ENCODE peak calls at places on chromosomes 4 and X, in seven cellular contexts. One of them, this sample, is unnamed.

GRCh38 chr4:95510145-95510544 is 38.6 kb downstream of the UNC5C start:
- DNase-seq in hepatocyte: peak; percentile 45
- DNase-seq in left ventricle myocardium inferior: no peak
- DNase-seq in BE2C: peak; percentile 21
- DNase-seq in heart left ventricle: no peak
- DNase-seq in colonic mucosa: no peak
- DNase-seq in RWPE1: peak; percentile 10
- DNase-seq in this sample: no peak

GRCh38 chrX:121641560-121641959 is 594.1 kb downstream of the GLUD2 start:
- DNase-seq in hepatocyte: no peak
- DNase-seq in left ventricle myocardium inferior: no peak
- DNase-seq in RWPE1: peak; percentile 12
- DNase-seq in colonic mucosa: no peak
- DNase-seq in BE2C: no peak
- DNase-seq in heart left ventricle: no peak
- DNase-seq in this sample: no peak

GRCh38 chr4:139509727-139510410 is 46.1 kb downstream of the SETD7 start:
- DNase-seq in RWPE1: peak; percentile 15
- DNase-seq in hepatocyte: peak; percentile 46
- DNase-seq in left ventricle myocardium inferior: no peak
- DNase-seq in colonic mucosa: no peak
- DNase-seq in heart left ventricle: peak; percentile 40
- DNase-seq in BE2C: no peak
- DNase-seq in this sample: no peak

GRCh38 chrX:22365460-22365859 is 92.7 kb downstream of the CBLL2 start:
- DNase-seq in hepatocyte: no peak
- DNase-seq in BE2C: no peak
- DNase-seq in left ventricle myocardium inferior: no peak
- DNase-seq in RWPE1: peak; percentile 81
- DNase-seq in heart left ventricle: no peak
- DNase-seq in colonic mucosa: no peak
- DNase-seq in this sample: no peak

GRCh38 chr4:6271701-6272465 is 2.2 kb downstream of the WFS1 start:
- DNase-seq in colonic mucosa: no peak
- DNase-seq in RWPE1: no peak
- DNase-seq in hepatocyte: no peak
- DNase-seq in left ventricle myocardium inferior: peak; percentile 71
- DNase-seq in BE2C: no peak
- DNase-seq in heart left ventricle: peak; percentile 72
- DNase-seq in this sample: no peak

GRCh38 chrX:125132274-125132673 is 187.4 kb upstream of the TEX13C start:
- DNase-seq in colonic mucosa: no peak
- DNase-seq in left ventricle myocardium inferior: no peak
- DNase-seq in hepatocyte: peak; percentile 11
- DNase-seq in RWPE1: no peak
- DNase-seq in heart left ventricle: no peak
- DNase-seq in BE2C: no peak
- DNase-seq in this sample: no peak

GRCh38 chr4:184437988-184438774 is 36.2 kb downstream of the IRF2 start:
- DNase-seq in hepatocyte: no peak
- DNase-seq in heart left ventricle: no peak
- DNase-seq in RWPE1: no peak
- DNase-seq in left ventricle myocardium inferior: no peak
- DNase-seq in BE2C: no peak
- DNase-seq in colonic mucosa: no peak
- DNase-seq in this sample: no peak

GRCh38 chr4:98505991-98506390 is 152.4 kb downstream of the TSPAN5 start:
- DNase-seq in left ventricle myocardium inferior: no peak
- DNase-seq in RWPE1: no peak
- DNase-seq in hepatocyte: no peak
- DNase-seq in BE2C: no peak
- DNase-seq in colonic mucosa: no peak
- DNase-seq in heart left ventricle: no peak
- DNase-seq in this sample: no peak

GRCh38 chr4:76011700-76012387 is 4.5 kb upstream of the CXCL9 start:
- DNase-seq in left ventricle myocardium inferior: no peak
- DNase-seq in colonic mucosa: no peak
- DNase-seq in BE2C: no peak
- DNase-seq in hepatocyte: peak; percentile 49
- DNase-seq in heart left ventricle: peak; percentile 36
- DNase-seq in RWPE1: peak; percentile 34
- DNase-seq in this sample: no peak

GRCh38 chrX:57121162-57121741 is at the start of gene SPIN2B:
- DNase-seq in left ventricle myocardium inferior: peak; percentile 78
- DNase-seq in RWPE1: peak; percentile 55
- DNase-seq in BE2C: peak; percentile 89
- DNase-seq in heart left ventricle: peak; percentile 87
- DNase-seq in hepatocyte: peak; percentile 86
- DNase-seq in colonic mucosa: peak; percentile 79
- DNase-seq in this sample: peak; percentile 59

GRCh38 chrX:123084797-123085196 is 99.3 kb upstream of the GRIA3 start:
- DNase-seq in BE2C: no peak
- DNase-seq in colonic mucosa: no peak
- DNase-seq in heart left ventricle: no peak
- DNase-seq in RWPE1: no peak
- DNase-seq in hepatocyte: no peak
- DNase-seq in left ventricle myocardium inferior: no peak
- DNase-seq in this sample: no peak

GRCh38 chr4:12296366-12296765 is 867.7 kb upstream of the HS3ST1 start:
- DNase-seq in RWPE1: no peak
- DNase-seq in left ventricle myocardium inferior: no peak
- DNase-seq in heart left ventricle: no peak
- DNase-seq in hepatocyte: no peak
- DNase-seq in BE2C: no peak
- DNase-seq in colonic mucosa: no peak
- DNase-seq in this sample: no peak

GRCh38 chr4:186743261-186743660 is 19.6 kb upstream of the FAT1 start:
- DNase-seq in colonic mucosa: no peak
- DNase-seq in hepatocyte: no peak
- DNase-seq in heart left ventricle: no peak
- DNase-seq in left ventricle myocardium inferior: no peak
- DNase-seq in BE2C: no peak
- DNase-seq in RWPE1: no peak
- DNase-seq in this sample: no peak

GRCh38 chrX:11137543-11138139 is 26.5 kb downstream of the HCCS start:
- DNase-seq in heart left ventricle: no peak
- DNase-seq in left ventricle myocardium inferior: no peak
- DNase-seq in colonic mucosa: no peak
- DNase-seq in hepatocyte: peak; percentile 63
- DNase-seq in BE2C: no peak
- DNase-seq in RWPE1: no peak
- DNase-seq in this sample: no peak

GRCh38 chrX:132227383-132228112 is 8.3 kb upstream of the RAP2C start:
- DNase-seq in colonic mucosa: no peak
- DNase-seq in hepatocyte: no peak
- DNase-seq in left ventricle myocardium inferior: no peak
- DNase-seq in RWPE1: no peak
- DNase-seq in heart left ventricle: no peak
- DNase-seq in BE2C: no peak
- DNase-seq in this sample: no peak

GRCh38 chrX:22135171-22135711 is 103.1 kb downstream of the PHEX start:
- DNase-seq in hepatocyte: no peak
- DNase-seq in colonic mucosa: no peak
- DNase-seq in RWPE1: peak; percentile 26
- DNase-seq in heart left ventricle: no peak
- DNase-seq in left ventricle myocardium inferior: no peak
- DNase-seq in BE2C: peak; percentile 15
- DNase-seq in this sample: peak; percentile 8

GRCh38 chr4:117134386-117134785 is 49.0 kb upstream of the TRAM1L1 start:
- DNase-seq in heart left ventricle: no peak
- DNase-seq in left ventricle myocardium inferior: no peak
- DNase-seq in hepatocyte: peak; percentile 77
- DNase-seq in BE2C: peak; percentile 42
- DNase-seq in colonic mucosa: no peak
- DNase-seq in RWPE1: peak; percentile 15
- DNase-seq in this sample: no peak

GRCh38 chr4:653080-653821 is 20.8 kb downstream of the ATP5ME start:
- DNase-seq in BE2C: no peak
- DNase-seq in RWPE1: no peak
- DNase-seq in colonic mucosa: no peak
- DNase-seq in hepatocyte: no peak
- DNase-seq in left ventricle myocardium inferior: no peak
- DNase-seq in heart left ventricle: peak; percentile 24
- DNase-seq in this sample: no peak

GRCh38 chr4:654871-655734 is 19.0 kb downstream of the ATP5ME start:
- DNase-seq in RWPE1: no peak
- DNase-seq in left ventricle myocardium inferior: no peak
- DNase-seq in heart left ventricle: peak; percentile 18
- DNase-seq in hepatocyte: no peak
- DNase-seq in BE2C: no peak
- DNase-seq in colonic mucosa: no peak
- DNase-seq in this sample: no peak

GRCh38 chr4:655735-656151 is 18.3 kb downstream of the ATP5ME start:
- DNase-seq in hepatocyte: no peak
- DNase-seq in heart left ventricle: peak; percentile 13
- DNase-seq in left ventricle myocardium inferior: no peak
- DNase-seq in RWPE1: no peak
- DNase-seq in colonic mucosa: no peak
- DNase-seq in BE2C: no peak
- DNase-seq in this sample: no peak

GRCh38 chr4:653831-654525 is 20.1 kb downstream of the ATP5ME start:
- DNase-seq in colonic mucosa: no peak
- DNase-seq in BE2C: no peak
- DNase-seq in heart left ventricle: peak; percentile 21
- DNase-seq in hepatocyte: no peak
- DNase-seq in left ventricle myocardium inferior: no peak
- DNase-seq in RWPE1: no peak
- DNase-seq in this sample: no peak

GRCh38 chr4:654526-654845 is 19.6 kb downstream of the ATP5ME start:
- DNase-seq in left ventricle myocardium inferior: no peak
- DNase-seq in RWPE1: no peak
- DNase-seq in hepatocyte: no peak
- DNase-seq in colonic mucosa: no peak
- DNase-seq in heart left ventricle: peak; percentile 15
- DNase-seq in BE2C: no peak
- DNase-seq in this sample: no peak
- TF ChIP-seq CTCF in left ventricle myocardium inferior: no peak
- TF ChIP-seq CTCF in RWPE1: no peak
- TF ChIP-seq CTCF in hepatocyte: no peak
- TF ChIP-seq CTCF in colonic mucosa: no peak
- TF ChIP-seq CTCF in heart left ventricle: no peak
- TF ChIP-seq CTCF in BE2C: no peak
- TF ChIP-seq CTCF in this sample: no peak

DNA sequence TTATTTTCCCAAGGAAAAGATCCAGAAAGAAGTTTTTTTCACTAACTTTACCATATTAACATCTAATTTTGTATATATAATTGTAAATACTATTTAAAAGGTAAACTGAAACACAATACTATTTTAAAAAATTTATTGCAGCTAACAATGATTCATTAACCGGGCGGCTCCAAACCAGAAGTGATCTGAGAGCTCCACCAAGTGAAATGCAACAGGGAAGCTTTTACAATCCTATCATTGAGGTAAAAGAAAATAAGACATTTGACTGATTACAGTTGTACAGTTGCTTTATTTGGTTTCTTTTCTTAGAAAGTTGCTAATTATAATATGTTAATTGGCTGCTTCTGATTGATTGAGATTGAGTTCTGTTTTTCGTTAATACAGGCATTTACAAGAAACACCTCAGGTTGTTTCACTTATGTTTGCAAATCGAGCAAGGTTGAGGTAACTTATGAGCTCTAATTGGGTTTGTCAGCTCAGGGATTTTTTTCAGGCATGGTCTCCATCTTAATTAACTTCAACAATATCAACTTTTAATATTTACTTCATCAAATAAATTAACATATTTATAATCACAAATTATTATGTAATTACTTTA is 220.2 kb upstream of the UGT8 start:
- DNase-seq in RWPE1: peak; percentile 38
- DNase-seq in left ventricle myocardium inferior: no peak
- DNase-seq in heart left ventricle: no peak
- DNase-seq in colonic mucosa: no peak
- DNase-seq in hepatocyte: peak; percentile 49
- DNase-seq in BE2C: no peak
- DNase-seq in this sample: no peak
- TF ChIP-seq CTCF in RWPE1: peak; percentile 86
- TF ChIP-seq CTCF in left ventricle myocardium inferior: peak; percentile 47
- TF ChIP-seq CTCF in heart left ventricle: peak; percentile 12
- TF ChIP-seq CTCF in colonic mucosa: peak; percentile 21
- TF ChIP-seq CTCF in hepatocyte: peak; percentile 84
- TF ChIP-seq CTCF in BE2C: peak; percentile 19
- TF ChIP-seq CTCF in this sample: no peak

GRCh38 chrX:129762448-129762847 is 17.3 kb upstream of the SASH3 start:
- DNase-seq in BE2C: no peak
- DNase-seq in heart left ventricle: no peak
- DNase-seq in hepatocyte: no peak
- DNase-seq in left ventricle myocardium inferior: no peak
- DNase-seq in RWPE1: no peak
- DNase-seq in colonic mucosa: no peak
- DNase-seq in this sample: no peak

GRCh38 chrX:129760155-129760554 is 19.6 kb upstream of the SASH3 start:
- DNase-seq in colonic mucosa: no peak
- DNase-seq in hepatocyte: no peak
- DNase-seq in BE2C: no peak
- DNase-seq in RWPE1: no peak
- DNase-seq in left ventricle myocardium inferior: no peak
- DNase-seq in heart left ventricle: no peak
- DNase-seq in this sample: no peak

GRCh38 chrX:129761596-129761995 is 18.2 kb upstream of the SASH3 start:
- DNase-seq in RWPE1: no peak
- DNase-seq in left ventricle myocardium inferior: no peak
- DNase-seq in heart left ventricle: no peak
- DNase-seq in hepatocyte: no peak
- DNase-seq in BE2C: no peak
- DNase-seq in colonic mucosa: no peak
- DNase-seq in this sample: no peak

GRCh38 chrX:129759576-129760061 is 20.1 kb upstream of the SASH3 start:
- DNase-seq in hepatocyte: no peak
- DNase-seq in colonic mucosa: no peak
- DNase-seq in RWPE1: no peak
- DNase-seq in left ventricle myocardium inferior: no peak
- DNase-seq in BE2C: no peak
- DNase-seq in heart left ventricle: peak; percentile 47
- DNase-seq in this sample: no peak

DNA sequence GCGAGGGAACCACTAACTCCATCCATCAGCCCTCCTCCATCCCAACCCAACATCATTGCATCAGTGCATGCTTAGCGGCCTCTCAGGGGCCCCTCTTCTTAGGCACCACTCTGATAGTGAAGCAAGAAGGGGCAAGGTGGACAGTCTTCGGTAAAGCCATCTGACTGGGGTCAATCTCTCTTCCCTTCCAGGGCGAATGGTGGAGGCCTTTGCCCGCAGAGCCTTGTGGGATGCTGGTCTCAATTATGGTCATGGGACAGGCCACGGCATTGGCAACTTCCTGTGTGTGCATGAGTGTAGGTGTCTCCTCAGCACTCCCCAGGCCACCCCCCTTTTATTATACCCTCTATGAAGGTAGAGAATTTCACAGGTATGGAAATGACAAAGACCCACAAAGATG is 18.8 kb upstream of the SASH3 start:
- DNase-seq in colonic mucosa: no peak
- DNase-seq in hepatocyte: no peak
- DNase-seq in left ventricle myocardium inferior: no peak
- DNase-seq in RWPE1: no peak
- DNase-seq in BE2C: no peak
- DNase-seq in heart left ventricle: no peak
- DNase-seq in this sample: no peak
- TF ChIP-seq CTCF in colonic mucosa: no peak
- TF ChIP-seq CTCF in hepatocyte: no peak
- TF ChIP-seq CTCF in left ventricle myocardium inferior: no peak
- TF ChIP-seq CTCF in RWPE1: no peak
- TF ChIP-seq CTCF in BE2C: no peak
- TF ChIP-seq CTCF in heart left ventricle: no peak
- TF ChIP-seq CTCF in this sample: no peak

GRCh38 chrX:23626651-23627050 is 40.6 kb upstream of the PRDX4 start:
- DNase-seq in RWPE1: no peak
- DNase-seq in BE2C: no peak
- DNase-seq in heart left ventricle: no peak
- DNase-seq in hepatocyte: no peak
- DNase-seq in colonic mucosa: no peak
- DNase-seq in left ventricle myocardium inferior: no peak
- DNase-seq in this sample: no peak
- TF ChIP-seq CTCF in RWPE1: no peak
- TF ChIP-seq CTCF in BE2C: peak; percentile 23
- TF ChIP-seq CTCF in heart left ventricle: no peak
- TF ChIP-seq CTCF in hepatocyte: no peak
- TF ChIP-seq CTCF in colonic mucosa: no peak
- TF ChIP-seq CTCF in left ventricle myocardium inferior: no peak
- TF ChIP-seq CTCF in this sample: no peak

This sample was measured in neural crest cell.